ENCODE peak calls at places on chromosomes 13 and 19, in four cellular contexts. Y is K562, R is GM12878, B is HepG2. X is an unnamed sample.

GRCh38 chr13:30915691-30916541 is 9.8 kb downstream of the MEDAG start:
- DNase-seq in Y (no peak), R (no peak), B (no peak), X (no peak)

GRCh38 chr19:41427647-41428480 is 690 bp upstream of the B3GNT8 start:
- DNase-seq in Y (peak; percentile 61), R (no peak), B (no peak), X (no peak)

GRCh38 chr19:49851456-49852259 is 699 bp downstream of the PTOV1 start:
- DNase-seq in B (no peak), R (no peak), Y (peak; percentile 68), X (peak; percentile 41)

GRCh38 chr13:40230833-40231266 is 435.6 kb downstream of the FOXO1 start:
- DNase-seq in R (no peak), B (no peak), Y (no peak), X (no peak)

GRCh38 chr19:40623403-40624239 is 22.5 kb downstream of the LTBP4 start:
- DNase-seq in R (no peak), Y (peak; percentile 98), B (peak; percentile 43), X (peak; percentile 96)

GRCh38 chr13:19169991-19170390 is 11.6 kb downstream of the TUBA3C start:
- DNase-seq in Y (no peak), R (no peak), B (no peak), X (no peak)

GRCh38 chr13:49214917-49215376 is 5.2 kb upstream of the MLNR start:
- DNase-seq in R (no peak), Y (no peak), B (peak; percentile 78), X (no peak)

GRCh38 chr19:57587529-57587928 is 3.6 kb downstream of the ZIK1 start:
- DNase-seq in Y (no peak), B (no peak), R (no peak), X (no peak)

GRCh38 chr13:79631260-79631659 is 150.3 kb downstream of the NDFIP2 start:
- DNase-seq in B (no peak), R (no peak), Y (no peak), X (no peak)

GRCh38 chr19:850221-850978 is 1.7 kb upstream of the ELANE start:
- DNase-seq in B (no peak), Y (peak; percentile 57), R (no peak), X (no peak)

GRCh38 chr13:97851269-97851668 is 102.2 kb upstream of the IPO5 start:
- DNase-seq in Y (no peak), R (no peak), B (no peak), X (no peak)

GRCh38 chr19:11887618-11888531 is at the start of gene ZNF69:
- DNase-seq in B (peak; percentile 92), R (no peak), Y (peak; percentile 88), X (no peak)

GRCh38 chr13:94112227-94112626 is 367.3 kb downstream of the DCT start:
- DNase-seq in B (peak; percentile 28), Y (no peak), R (no peak), X (no peak)

GRCh38 chr19:33399745-33400681 is 26.5 kb downstream of the CEBPG start:
- DNase-seq in Y (no peak), R (no peak), B (no peak), X (no peak)

GRCh38 chr19:589693-590395 is at the start of gene HCN2:
- DNase-seq in B (no peak), R (no peak), Y (peak; percentile 74), X (peak; percentile 58)

GRCh38 chr13:43663474-43664090 is 123.2 kb downstream of the ENOX1 start:
- DNase-seq in R (no peak), Y (no peak), B (no peak), X (no peak)

GRCh38 chr13:25466880-25467279 is 95.1 kb downstream of the ATP8A2 start:
- DNase-seq in Y (no peak), B (peak; percentile 3), R (no peak), X (no peak)

GRCh38 chr13:59687028-59687427 is 476.7 kb downstream of the DIAPH3 start:
- DNase-seq in R (no peak), Y (no peak), B (no peak), X (no peak)

GRCh38 chr13:38636756-38637155 is 50.1 kb upstream of the FREM2 start:
- DNase-seq in Y (no peak), B (no peak), R (no peak), X (no peak)

GRCh38 chr13:35840991-35841604 is 290.1 kb downstream of the DCLK1 start:
- DNase-seq in B (no peak), Y (no peak), R (no peak), X (no peak)

GRCh38 chr19:739998-740715 is 10.8 kb upstream of the MISP start:
- DNase-seq in R (no peak), B (peak; percentile 69), Y (no peak), X (no peak)

GRCh38 chr19:42553292-42554045 is 25.2 kb upstream of the CEACAM1 start:
- DNase-seq in Y (no peak), B (peak; percentile 40), R (no peak), X (no peak)

GRCh38 chr13:79637086-79637763 is 156.3 kb downstream of the NDFIP2 start:
- DNase-seq in Y (no peak), B (no peak), R (no peak), X (no peak)

GRCh38 chr13:97266734-97267417 is 44.7 kb downstream of the MBNL2 start:
- DNase-seq in R (no peak), B (no peak), Y (no peak), X (no peak)

GRCh38 chr13:113756441-113757097 is 2.5 kb upstream of the TMEM255B start:
- DNase-seq in B (no peak), Y (no peak), R (no peak), X (no peak)

GRCh38 chr19:41871573-41872383 is 5.3 kb upstream of the CD79A start:
- DNase-seq in Y (no peak), R (peak; percentile 80), B (no peak), X (no peak)

GRCh38 chr13:109673477-109673876 is 112.9 kb downstream of the IRS2 start:
- DNase-seq in B (no peak), Y (no peak), R (no peak), X (no peak)

GRCh38 chr19:55640577-55641375 is at the start of gene ZNF580:
- DNase-seq in B (peak; percentile 40), Y (peak; percentile 86), R (no peak), X (peak; percentile 66)

GRCh38 chr13:40464349-40464748 is 202.1 kb downstream of the FOXO1 start:
- DNase-seq in R (no peak), Y (no peak), B (no peak), X (no peak)

GRCh38 chr19:55212447-55212846 is 3.1 kb upstream of the PTPRH start:
- DNase-seq in R (peak; percentile 13), B (peak; percentile 64), Y (peak; percentile 80), X (no peak)

GRCh38 chr13:24670927-24671326 is 9.3 kb upstream of the ATP12A start:
- DNase-seq in R (no peak), Y (peak; percentile 17), B (no peak), X (peak; percentile 54)

GRCh38 chr19:1882089-1882785 is 3.1 kb downstream of the ABHD17A start:
- DNase-seq in B (no peak), R (no peak), Y (no peak), X (no peak)

GRCh38 chr13:87147076-87147475 is 524.1 kb upstream of the SLITRK5 start:
- DNase-seq in Y (no peak), B (no peak), R (no peak), X (no peak)

GRCh38 chr13:95404141-95404882 is 103.1 kb upstream of the ABCC4 start:
- DNase-seq in R (peak; percentile 48), Y (peak; percentile 71), B (peak; percentile 51), X (peak; percentile 83)

GRCh38 chr13:107466326-107466725 is 749.0 kb downstream of the LIG4 start:
- DNase-seq in R (no peak), Y (no peak), B (no peak), X (no peak)
- TF ChIP-seq TARDBP in R (no peak), Y (no peak), B (no peak), X (no peak)

DNA sequence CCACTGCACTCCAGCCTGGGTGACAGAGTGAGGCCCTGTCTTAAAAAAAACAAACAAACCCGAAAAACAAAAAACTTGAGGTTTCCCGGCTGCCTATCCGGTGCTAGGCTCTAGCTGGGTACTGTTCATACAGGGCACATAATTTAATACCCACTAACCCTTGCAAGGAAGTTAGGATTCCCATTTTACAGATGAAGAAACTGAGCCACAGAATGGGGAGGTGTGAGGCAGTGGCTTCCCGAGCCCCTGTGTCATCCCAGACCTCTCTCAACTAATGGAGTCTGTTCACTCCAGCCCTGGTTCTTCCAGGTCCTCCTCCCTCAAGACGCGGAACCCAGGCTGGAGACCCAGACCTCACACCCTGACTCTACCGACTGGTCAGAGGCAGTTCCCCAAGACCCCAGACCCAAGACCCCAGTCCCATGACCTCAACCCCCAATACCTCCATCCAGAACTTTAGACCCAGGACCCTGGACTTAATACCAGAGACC is 576 bp downstream of the APBA3 start:
- DNase-seq in Y (no peak), B (no peak), R (no peak), X (no peak)
- TF ChIP-seq TARDBP in Y (no peak), B (no peak), R (no peak), X (no peak)

DNA sequence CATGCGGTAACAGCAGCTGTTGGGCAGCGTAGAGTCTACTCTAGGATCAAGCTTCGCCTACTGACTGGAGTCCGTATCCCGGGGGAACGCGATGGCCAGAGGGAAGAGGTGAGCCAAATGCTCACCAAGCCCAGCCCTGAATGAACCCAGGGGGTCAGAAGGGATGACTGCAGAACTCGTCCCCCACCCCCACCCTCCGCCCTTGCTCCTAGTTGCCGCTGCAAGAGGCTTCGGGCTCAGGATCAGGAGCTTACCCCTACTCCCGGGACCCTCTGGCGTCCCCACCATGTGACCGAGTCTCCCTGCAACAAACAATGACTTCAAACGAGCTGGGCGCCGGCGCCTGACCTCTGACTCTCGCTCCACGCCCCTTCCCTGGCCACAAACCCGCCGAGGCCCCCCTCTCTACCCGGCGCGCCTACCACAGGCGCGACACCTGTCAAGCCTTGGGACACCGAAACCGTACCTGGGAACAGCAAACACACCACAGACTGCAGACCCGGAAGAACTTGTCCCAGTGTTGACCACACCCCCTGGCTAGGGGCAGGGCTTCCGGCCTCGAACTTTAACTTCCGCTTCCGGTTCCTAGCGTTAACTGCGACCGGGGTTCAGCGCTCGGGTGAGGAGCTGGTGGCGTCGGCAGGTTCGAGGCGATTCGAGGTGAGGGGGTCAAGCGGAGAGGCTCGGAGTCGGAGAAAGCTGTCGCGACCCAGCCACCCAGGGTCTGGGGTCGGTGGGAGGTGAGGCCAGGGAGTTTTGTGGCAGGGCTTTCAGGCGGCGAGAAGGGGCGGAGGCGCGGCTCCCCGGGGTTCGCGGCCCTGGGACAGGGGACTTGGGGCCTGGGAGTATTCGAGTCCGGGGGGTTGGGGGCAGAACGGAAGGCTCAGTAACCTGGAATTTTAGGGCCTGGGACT is at the start of gene UBL5:
- DNase-seq in R (peak; percentile 72), B (peak; percentile 91), Y (peak; percentile 94), X (peak; percentile 89)
- TF ChIP-seq TARDBP in R (peak; percentile 78), B (peak; percentile 68), Y (no peak), X (no peak)

GRCh38 chr13:27211771-27212364 is 39.5 kb upstream of the RPL21 start:
- DNase-seq in R (no peak), Y (no peak), B (no peak), X (no peak)
- TF ChIP-seq TARDBP in R (no peak), Y (no peak), B (no peak), X (no peak)